ENCODE peak calls at places on chromosomes 4 and X, in ten cellular contexts. G is lung; H is HCT116; M is GM23338; T is Peyer's patch; V is CD8-positive, alpha-beta T cell; J is ovary; S is endodermal cell; O is OCI-LY7; P is CD4-positive, alpha-beta T cell. B is an unnamed sample.

GRCh38 chr4:85113706-85114105 is 147.2 kb upstream of the WDFY3 start:
- DNase-seq in J (no peak), T (no peak), P (no peak), H (no peak), O (no peak), S (no peak), M (no peak), G (no peak), V (no peak), B (no peak)

GRCh38 chr4:83305187-83305586 is 20.6 kb upstream of the COQ2 start:
- DNase-seq in V (no peak), P (no peak), H (no peak), T (no peak), S (no peak), J (no peak), G (no peak), O (no peak), M (no peak), B (no peak)

GRCh38 chrX:39767446-39767845 is 330.3 kb downstream of the BCOR start:
- DNase-seq in M (no peak), V (no peak), P (no peak), S (no peak), O (no peak), H (no peak), J (no peak), T (no peak), G (no peak), B (no peak)

GRCh38 chrX:109843963-109844751 is 111.1 kb upstream of the ACSL4 start:
- DNase-seq in V (no peak), S (no peak), H (no peak), G (no peak), O (no peak), M (no peak), P (no peak), T (no peak), J (no peak), B (no peak)

GRCh38 chr4:89939994-89940393 is 45.3 kb downstream of the MMRN1 start:
- DNase-seq in P (no peak), H (no peak), M (no peak), T (no peak), V (no peak), S (no peak), J (peak; percentile 15), G (no peak), O (no peak), B (no peak)

GRCh38 chr4:184653650-184654049 is 4.1 kb downstream of the PRIMPOL start:
- DNase-seq in M (peak; percentile 45), V (no peak), O (no peak), S (no peak), P (no peak), J (no peak), H (no peak), G (no peak), T (no peak), B (no peak)

GRCh38 chr4:87896020-87896621 is 63.4 kb downstream of the MEPE start:
- DNase-seq in H (peak; percentile 87), J (no peak), S (peak; percentile 83), T (no peak), M (peak; percentile 64), O (no peak), V (no peak), G (peak; percentile 38), P (no peak), B (no peak)

GRCh38 chrX:153828723-153829548 is 1.4 kb downstream of the PDZD4 start:
- DNase-seq in M (peak; percentile 74), H (no peak), O (no peak), P (no peak), G (no peak), J (no peak), V (no peak), T (no peak), S (peak; percentile 88), B (no peak)

GRCh38 chr4:71231073-71231752 is 107.6 kb upstream of the SLC4A4 start:
- DNase-seq in P (no peak), J (peak; percentile 20), M (peak; percentile 16), T (peak; percentile 88), H (no peak), O (no peak), V (no peak), G (peak; percentile 90), S (no peak), B (no peak)

GRCh38 chr4:185183622-185184281 is 20.0 kb downstream of the CFAP97 start:
- DNase-seq in M (peak; percentile 93), V (peak; percentile 40), H (peak; percentile 78), J (peak; percentile 70), O (peak; percentile 85), G (peak; percentile 84), T (peak; percentile 56), P (peak; percentile 72), S (peak; percentile 84), B (peak; percentile 27)

GRCh38 chr4:112348488-112349158 is 51.5 kb downstream of the ALPK1 start:
- DNase-seq in P (no peak), G (peak; percentile 59), J (no peak), T (no peak), O (no peak), S (peak; percentile 89), V (no peak), M (peak; percentile 75), H (peak; percentile 32), B (no peak)

GRCh38 chr4:2094545-2094944 is 35.4 kb downstream of the NAT8L start:
- DNase-seq in H (no peak), O (no peak), T (no peak), V (no peak), M (no peak), G (peak; percentile 14), S (peak; percentile 22), P (no peak), J (no peak), B (no peak)

GRCh38 chrX:101348452-101349222 is at the start of gene TIMM8A:
- DNase-seq in J (peak; percentile 79), S (peak; percentile 88), G (peak; percentile 78), P (peak; percentile 69), T (peak; percentile 86), O (peak; percentile 84), V (peak; percentile 50), M (peak; percentile 78), H (peak; percentile 24), B (peak; percentile 26)

GRCh38 chrX:124388562-124388961 is 42.2 kb downstream of the SH2D1A start:
- DNase-seq in P (peak; percentile 53), V (peak; percentile 3), O (peak; percentile 79), T (no peak), H (peak; percentile 10), S (peak; percentile 75), G (peak; percentile 38), J (peak; percentile 28), M (peak; percentile 58), B (peak; percentile 39)

GRCh38 chrX:20594985-20595384 is 328.3 kb upstream of the RPS6KA3 start:
- DNase-seq in P (no peak), G (no peak), J (no peak), H (peak; percentile 1), S (no peak), V (no peak), O (no peak), M (peak; percentile 59), T (no peak), B (no peak)
- TF ChIP-seq CTCF in P (no peak), G (no peak), J (no peak), H (no peak), S (peak; percentile 80), V (no peak), O (no peak), M (peak; percentile 39), T (no peak), B (peak; percentile 56)

GRCh38 chrX:48761674-48762471 is at the start of gene GLOD5:
- DNase-seq in J (no peak), M (peak; percentile 82), G (peak; percentile 70), V (no peak), H (peak; percentile 35), T (peak; percentile 78), S (peak; percentile 88), O (peak; percentile 5), P (no peak), B (peak; percentile 23)
- TF ChIP-seq CTCF in J (no peak), M (peak; percentile 79), G (no peak), V (no peak), H (peak; percentile 57), T (peak; percentile 65), S (peak; percentile 72), O (no peak), P (no peak), B (peak; percentile 54)

GRCh38 chr4:93053140-93053539 is 749.4 kb downstream of the GRID2 start:
- DNase-seq in H (no peak), O (no peak), V (no peak), T (no peak), P (no peak), J (no peak), S (no peak), M (no peak), G (no peak), B (no peak)
- TF ChIP-seq CTCF in H (no peak), O (no peak), V (no peak), T (no peak), P (no peak), J (no peak), S (no peak), M (no peak), G (no peak), B (no peak)

DNA sequence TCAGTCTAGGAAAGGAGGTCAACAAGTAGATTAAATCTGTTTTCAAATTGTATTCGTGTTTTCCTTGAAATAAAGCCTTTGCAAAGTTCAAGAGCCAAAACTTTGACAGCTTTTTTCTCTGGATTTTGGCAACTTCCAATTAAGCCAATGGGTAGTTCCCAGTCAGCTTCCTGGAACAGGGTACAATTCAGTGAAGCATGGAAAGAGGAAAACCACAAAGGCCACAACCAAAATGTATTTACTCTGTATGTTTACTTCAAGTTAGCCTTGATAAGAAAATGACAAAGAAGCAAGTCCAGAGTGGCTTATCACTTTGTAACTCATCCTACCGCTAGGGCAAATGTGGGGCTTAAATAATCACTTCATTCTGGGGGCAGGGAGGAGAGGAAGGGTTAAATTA is 188.6 kb downstream of the COMMD8 start:
- DNase-seq in P (no peak), O (no peak), H (no peak), T (no peak), M (no peak), G (no peak), J (no peak), V (no peak), S (no peak), B (no peak)
- TF ChIP-seq CTCF in P (no peak), O (no peak), H (no peak), T (no peak), M (no peak), G (no peak), J (no peak), V (no peak), S (peak; percentile 48), B (no peak)